ENCODE peak calls at places on chromosomes 3 and 15, in six cellular contexts. U is IMR-90, H is A549, J is K562, Y is HepG2, W is GM12878. P is an unnamed sample.

GRCh38 chr15:89377842-89378698 is 43.4 kb upstream of the POLG start:
- DNase-seq in U (no peak), H (no peak), J (no peak), Y (no peak), W (no peak), P (no peak)

GRCh38 chr15:92393287-92393993 is at the start of gene ST8SIA2:
- DNase-seq in U (no peak), H (no peak), J (no peak), Y (no peak), W (no peak), P (peak; percentile 71)

GRCh38 chr3:179967622-179968021 is 69.1 kb downstream of the PEX5L start:
- DNase-seq in U (peak; percentile 0), H (no peak), J (no peak), Y (no peak), W (no peak), P (no peak)

GRCh38 chr3:27568393-27568792 is 84.2 kb upstream of the SLC4A7 start:
- DNase-seq in U (peak; percentile 72), H (no peak), J (no peak), Y (no peak), W (no peak), P (no peak)

GRCh38 chr15:92633418-92633817 is 22.2 kb downstream of the FAM174B start:
- DNase-seq in U (no peak), H (no peak), J (no peak), Y (no peak), W (no peak), P (no peak)

GRCh38 chr3:100982710-100983109 is 10.5 kb downstream of the ABI3BP start:
- DNase-seq in U (peak; percentile 58), H (no peak), J (no peak), Y (no peak), W (no peak), P (no peak)

GRCh38 chr3:63032876-63033275 is 157.7 kb upstream of the CADPS start:
- DNase-seq in U (no peak), H (no peak), J (no peak), Y (no peak), W (no peak), P (no peak)

GRCh38 chr15:50916395-50916794 is 7.9 kb downstream of the AP4E1 start:
- DNase-seq in U (no peak), H (no peak), J (no peak), Y (no peak), W (no peak), P (no peak)

GRCh38 chr3:72445827-72446405 is 402.3 kb downstream of the SHQ1 start:
- DNase-seq in U (peak; percentile 3), H (no peak), J (no peak), Y (no peak), W (no peak), P (no peak)

GRCh38 chr15:87955284-87955909 is 301.1 kb downstream of the NTRK3 start:
- DNase-seq in U (no peak), H (no peak), J (no peak), Y (no peak), W (no peak), P (no peak)

GRCh38 chr3:174931473-174931872 is 72.3 kb downstream of the NAALADL2 start:
- DNase-seq in U (peak; percentile 40), H (no peak), J (no peak), Y (no peak), W (no peak), P (no peak)

GRCh38 chr15:48090666-48091065 is 30.1 kb upstream of the SLC24A5 start:
- DNase-seq in U (no peak), H (no peak), J (no peak), Y (no peak), W (no peak), P (no peak)

GRCh38 chr3:103919327-103919726 is 1447.4 kb upstream of the ALCAM start:
- DNase-seq in U (no peak), H (no peak), J (no peak), Y (no peak), W (no peak), P (no peak)

GRCh38 chr3:103927896-103928295 is 1438.8 kb upstream of the ALCAM start:
- DNase-seq in U (no peak), H (no peak), J (no peak), Y (no peak), W (no peak), P (no peak)

GRCh38 chr3:103923907-103924306 is 1442.8 kb upstream of the ALCAM start:
- DNase-seq in U (no peak), H (no peak), J (no peak), Y (no peak), W (no peak), P (no peak)

GRCh38 chr3:103926936-103927335 is 1439.8 kb upstream of the ALCAM start:
- DNase-seq in U (no peak), H (no peak), J (no peak), Y (no peak), W (no peak), P (no peak)

DNA sequence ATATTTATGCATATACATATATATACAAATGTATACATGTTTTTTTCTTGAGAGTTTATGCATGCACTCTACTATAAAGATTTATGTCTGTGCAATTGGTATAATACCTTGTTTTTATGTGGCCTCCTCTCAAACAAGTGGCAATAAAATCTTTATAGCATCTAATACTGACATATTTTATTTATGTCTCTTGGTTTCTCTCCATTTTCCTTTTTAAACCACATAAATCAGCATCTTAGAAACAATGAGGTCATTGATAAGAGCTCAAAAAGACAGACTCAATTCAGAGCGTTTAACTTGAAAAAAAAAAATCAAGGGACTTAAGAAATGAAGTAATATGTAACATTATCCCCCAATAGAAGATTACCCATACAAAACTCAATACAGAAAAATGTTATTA is 1442.2 kb upstream of the ALCAM start:
- DNase-seq in U (no peak), H (no peak), J (no peak), Y (no peak), W (no peak), P (peak; percentile 18)
- TF ChIP-seq BHLHE40 in U (no peak), H (no peak), J (no peak), Y (no peak), W (no peak), P (no peak)

DNA sequence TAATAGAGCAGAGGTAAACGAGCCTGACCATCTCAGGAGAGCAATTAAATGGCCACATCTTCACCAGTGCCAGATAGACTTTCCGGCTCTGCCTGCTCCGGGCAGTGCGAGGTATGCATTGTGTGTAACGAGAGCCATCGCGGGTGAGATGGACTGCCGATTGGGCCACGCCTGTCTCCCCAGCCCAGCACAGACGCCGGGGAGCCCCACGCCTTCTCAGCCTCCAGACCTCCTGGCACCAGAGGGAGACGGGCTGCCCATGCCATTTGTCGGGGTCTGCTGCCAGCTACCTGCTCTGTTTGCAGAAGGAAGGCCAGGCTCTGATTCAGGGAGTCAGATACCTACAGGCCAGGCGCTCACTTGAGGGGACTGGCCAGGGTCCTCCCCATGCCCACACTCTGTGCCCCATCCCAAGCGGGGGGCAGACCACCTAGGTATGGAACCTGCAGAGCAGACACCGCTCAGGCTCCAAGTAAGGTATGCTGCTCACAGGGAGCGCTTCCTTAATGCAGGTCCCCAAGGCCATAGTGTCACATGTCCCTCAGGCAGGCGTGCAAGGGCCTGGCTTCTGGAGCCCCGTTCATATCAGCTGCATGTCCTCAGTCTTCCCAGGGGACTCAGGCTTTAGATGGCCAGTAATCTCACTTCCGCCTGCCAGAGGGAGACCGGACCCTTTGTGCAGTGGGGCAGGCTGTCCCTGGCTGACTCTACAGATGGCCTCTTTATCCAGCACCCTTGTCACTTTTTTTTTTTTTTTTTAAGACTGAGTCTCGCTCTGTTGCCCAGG is 62.2 kb downstream of the DNAJB8 start:
- DNase-seq in U (no peak), H (no peak), J (no peak), Y (no peak), W (no peak), P (no peak)
- TF ChIP-seq BHLHE40 in U (no peak), H (no peak), J (peak; percentile 23), Y (no peak), W (no peak), P (no peak)

DNA sequence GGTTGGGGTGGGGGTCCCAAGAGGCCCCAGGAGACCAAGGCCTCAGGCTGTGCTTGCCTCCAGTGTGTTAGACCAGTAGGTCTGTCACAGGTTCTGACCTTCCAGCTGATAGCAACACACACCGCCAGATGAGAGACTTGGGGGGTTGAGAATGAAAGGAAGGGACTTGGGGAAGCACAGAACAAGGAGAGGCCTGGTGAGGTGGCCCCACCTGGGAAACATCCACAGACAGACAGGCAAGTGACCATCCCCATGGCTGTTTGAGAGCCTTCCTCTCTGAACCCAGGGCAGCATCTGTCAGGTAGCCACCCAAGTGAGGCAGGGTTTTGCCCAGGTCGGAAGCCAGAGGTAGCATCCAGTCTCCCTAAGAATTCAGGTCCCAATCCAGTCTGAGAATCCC is 35.0 kb upstream of the VPS8 start:
- DNase-seq in U (no peak), H (no peak), J (no peak), Y (no peak), W (no peak), P (no peak)
- TF ChIP-seq BHLHE40 in U (no peak), H (no peak), J (no peak), Y (no peak), W (no peak), P (no peak)

GRCh38 chr3:41579861-41580260 is 380.6 kb downstream of the CTNNB1 start:
- DNase-seq in U (no peak), H (no peak), J (no peak), Y (no peak), W (no peak), P (no peak)

GRCh38 chr3:41578798-41579197 is 379.5 kb downstream of the CTNNB1 start:
- DNase-seq in U (no peak), H (no peak), J (no peak), Y (no peak), W (no peak), P (no peak)

GRCh38 chr3:41581700-41582099 is 380.2 kb downstream of the ULK4 start:
- DNase-seq in U (no peak), H (no peak), J (no peak), Y (no peak), W (peak; percentile 57), P (no peak)

GRCh38 chr3:41583014-41583413 is 378.9 kb downstream of the ULK4 start:
- DNase-seq in U (no peak), H (no peak), J (no peak), Y (no peak), W (no peak), P (no peak)

DNA sequence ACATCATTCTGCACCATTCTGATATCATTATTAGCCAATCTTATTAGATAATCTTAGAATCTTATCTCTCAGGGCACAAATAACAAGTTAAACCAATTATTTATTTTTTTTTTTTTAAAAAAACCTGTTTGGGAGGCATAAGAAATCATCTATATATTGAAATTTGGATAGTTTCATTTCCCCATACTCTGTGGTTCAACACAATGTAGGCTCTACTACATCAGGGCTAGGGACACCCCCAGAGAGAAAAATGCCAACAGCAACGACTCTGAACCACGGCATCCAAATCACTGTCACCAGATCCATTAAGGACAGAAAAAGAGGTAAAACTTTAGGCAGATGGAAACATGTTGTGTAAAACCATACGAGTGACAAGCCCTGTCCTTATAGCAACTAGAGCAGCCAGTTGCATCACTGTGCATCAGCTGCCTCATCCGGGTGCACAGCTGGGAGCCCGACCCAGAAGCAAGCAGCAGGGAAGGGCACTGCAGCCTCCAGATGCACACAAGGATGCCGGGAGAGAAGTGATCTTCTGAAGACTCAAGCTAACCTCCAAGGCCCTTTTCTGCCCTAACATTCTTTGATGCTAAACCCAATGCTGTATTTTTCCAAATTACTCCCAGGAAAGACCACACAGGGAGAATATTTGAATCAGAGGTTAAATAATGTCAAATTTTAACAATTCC is 381.1 kb downstream of the CTNNB1 start:
- DNase-seq in U (no peak), H (no peak), J (no peak), Y (no peak), W (no peak), P (no peak)
- TF ChIP-seq BHLHE40 in U (no peak), H (no peak), J (no peak), Y (no peak), W (no peak), P (no peak)

GRCh38 chr3:105836533-105836932 is 32.3 kb downstream of the CBLB start:
- DNase-seq in U (peak; percentile 95), H (no peak), J (no peak), Y (peak; percentile 20), W (peak; percentile 68), P (no peak)
- TF ChIP-seq BHLHE40 in U (peak; percentile 39), H (no peak), J (no peak), Y (no peak), W (peak; percentile 46), P (no peak)

P was measured in HEK293T.